ENCODE peak calls at places on chromosome 11, in seven cellular contexts. S is activated effector memory CD4-positive, alpha-beta T cell treated with anti-CD3 and anti-CD28 coated beads, Interleukin-2, amount 50 U/mL, for 16 hours; F is fibroblast of gingiva; V is stomach; T is nucleus accumbens; O is stimulated activated naive B cell treated with anti-CD40 and anti-IgM and Interleukin-4, amounts not matched to agents 10 μg/mL and 1 μg/mL and 100 μg/mL, for 72 hours; X is stimulated activated CD4-positive, alpha-beta T cell treated with anti-CD3 and anti-CD28 coated beads, TNF-alpha, amount 100 ng/mL, for 1 hour. D is an unnamed sample.

GRCh38 chr11:87597696-87598095 is 560.0 kb downstream of the TMEM135 start:
- DNase-seq in V (no peak), O (no peak), F (no peak), T (no peak), S (no peak), X (no peak), D (no peak)

GRCh38 chr11:116170526-116171120 is 602.2 kb downstream of the BUD13 start:
- DNase-seq in F (no peak), S (no peak), V (no peak), T (no peak), X (no peak), O (no peak), D (no peak)

GRCh38 chr11:116640641-116641402 is 132.0 kb downstream of the BUD13 start:
- DNase-seq in T (no peak), O (no peak), S (no peak), F (no peak), V (no peak), X (no peak), D (no peak)

GRCh38 chr11:285021-285893 is 3.7 kb upstream of the PGGHG start:
- DNase-seq in O (no peak), X (no peak), V (no peak), T (no peak), F (no peak), S (peak; percentile 52), D (peak; percentile 53)

GRCh38 chr11:77193915-77194830 is 66.1 kb downstream of the MYO7A start:
- DNase-seq in V (no peak), T (no peak), S (no peak), O (no peak), X (no peak), F (no peak), D (no peak)

GRCh38 chr11:2892215-2893020 is 6.8 kb upstream of the CDKN1C start:
- DNase-seq in O (peak; percentile 51), V (peak; percentile 57), X (peak; percentile 52), S (peak; percentile 86), T (no peak), F (peak; percentile 55), D (peak; percentile 86)

GRCh38 chr11:11043676-11044075 is 185.8 kb upstream of the ZBED5 start:
- DNase-seq in V (no peak), O (no peak), F (no peak), S (no peak), X (no peak), T (no peak), D (no peak)

GRCh38 chr11:44548032-44548695 is 17.3 kb upstream of the CD82 start:
- DNase-seq in F (no peak), S (no peak), T (no peak), V (no peak), O (no peak), X (no peak), D (no peak)

GRCh38 chr11:17649696-17650600 is 69.4 kb upstream of the MYOD1 start:
- DNase-seq in O (no peak), F (no peak), S (no peak), X (no peak), V (no peak), T (no peak), D (no peak)

GRCh38 chr11:57469268-57469667 is 8.9 kb downstream of the RTN4RL2 start:
- DNase-seq in V (no peak), F (no peak), T (no peak), O (no peak), S (no peak), X (no peak), D (no peak)

GRCh38 chr11:132644511-132644910 is 887.8 kb downstream of the OPCML start:
- DNase-seq in V (no peak), O (no peak), X (no peak), T (no peak), S (no peak), F (no peak), D (no peak)

GRCh38 chr11:72774499-72774898 is 19.3 kb downstream of the STARD10 start:
- DNase-seq in O (no peak), S (no peak), X (no peak), T (no peak), F (no peak), V (no peak), D (no peak)

GRCh38 chr11:9594267-9595046 is 21.0 kb downstream of the WEE1 start:
- DNase-seq in T (no peak), V (no peak), F (no peak), S (no peak), X (no peak), O (no peak), D (no peak)

GRCh38 chr11:12167098-12167999 is 57.0 kb downstream of the MICAL2 start:
- DNase-seq in F (peak; percentile 79), X (no peak), V (no peak), O (no peak), S (no peak), T (no peak), D (no peak)

GRCh38 chr11:45590743-45591142 is 74.7 kb downstream of the CHST1 start:
- DNase-seq in T (peak; percentile 40), V (no peak), F (no peak), O (no peak), S (peak; percentile 27), X (no peak), D (no peak)

GRCh38 chr11:93838967-93839366 is 11.5 kb downstream of the VSTM5 start:
- DNase-seq in F (no peak), T (no peak), O (no peak), V (no peak), X (no peak), S (no peak), D (no peak)